ENCODE peak calls at places on chromosomes 4 and X, in four cellular contexts. W is NCI-H2171, G is endothelial cell, S is T-cell. C is an unnamed sample.

GRCh38 chr4:7356667-7357295 is 77.9 kb downstream of the PSAPL1 start:
- DNase-seq in W (no peak), S (no peak), G (no peak), C (no peak)

GRCh38 chr4:5128569-5128968 is 77.3 kb downstream of the STK32B start:
- DNase-seq in S (no peak), W (no peak), G (no peak), C (no peak)

GRCh38 chr4:186144596-186145569 is 40.4 kb downstream of the FAM149A start:
- DNase-seq in G (peak), S (no peak), W (no peak), C (no peak)

GRCh38 chrX:123481908-123482873 is 250.7 kb downstream of the THOC2 start:
- DNase-seq in W (peak), G (no peak), S (no peak), C (no peak)

GRCh38 chrX:97060019-97060418 is 176.3 kb downstream of the RPA4 start:
- DNase-seq in W (no peak), G (no peak), S (no peak), C (no peak)

GRCh38 chr4:7367894-7368293 is 66.8 kb downstream of the PSAPL1 start:
- DNase-seq in W (no peak), G (no peak), S (no peak), C (no peak)

GRCh38 chrX:150704030-150704613 is 10.9 kb downstream of the MTMR1 start:
- DNase-seq in G (no peak), S (no peak), W (no peak), C (no peak)

GRCh38 chr4:119139822-119140252 is 4.2 kb downstream of the MYOZ2 start:
- DNase-seq in S (no peak), W (no peak), G (no peak), C (no peak)

GRCh38 chr4:76430519-76431388 is 4.3 kb upstream of the SHROOM3 start:
- DNase-seq in S (no peak), W (peak), G (no peak), C (no peak)

GRCh38 chrX:41326431-41326830 is 7.5 kb upstream of the DDX3X start:
- DNase-seq in S (no peak), W (no peak), G (no peak), C (no peak)

GRCh38 chrX:64204252-64204651 is 1.3 kb downstream of the AMER1 start:
- DNase-seq in G (no peak), W (no peak), S (no peak), C (no peak)

GRCh38 chr4:87633239-87633638 is 16.8 kb upstream of the DMP1 start:
- DNase-seq in G (no peak), S (no peak), W (peak), C (no peak)

GRCh38 chrX:139203681-139204575 is 326.6 kb upstream of the F9 start:
- DNase-seq in W (no peak), S (no peak), G (peak), C (no peak)

GRCh38 chr4:6193399-6193798 is 7.0 kb downstream of the JAKMIP1 start:
- DNase-seq in G (no peak), W (no peak), S (no peak), C (no peak)

C was measured in T follicular helper cell.